ENCODE peak calls at places on chromosomes 1 and 21, in ten cellular contexts. One of them, this sample, is unnamed.

GRCh38 chr1:113153116-113153803 is 80.3 kb downstream of the LRIG2 start:
- DNase-seq in SK-N-DZ: no peak
- DNase-seq in NT2/D1: no peak
- DNase-seq in heart left ventricle: no peak
- DNase-seq in tibial nerve: no peak
- DNase-seq in activated T-helper 1 cell treated with anti-CD3 and anti-CD28 coated beads, Interleukin-2, amount 50 U/mL, for 16 hours: no peak
- DNase-seq in GM12891: no peak
- DNase-seq in iris pigment epithelial cell: no peak
- DNase-seq in iPS-NIHi11: no peak
- DNase-seq in fibroblast of the aortic adventitia: peak
- DNase-seq in this sample: no peak

GRCh38 chr1:29123871-29124365 is at the start of gene TMEM200B:
- DNase-seq in GM12891: no peak
- DNase-seq in SK-N-DZ: no peak
- DNase-seq in iPS-NIHi11: peak
- DNase-seq in NT2/D1: no peak
- DNase-seq in iris pigment epithelial cell: no peak
- DNase-seq in tibial nerve: no peak
- DNase-seq in fibroblast of the aortic adventitia: no peak
- DNase-seq in heart left ventricle: peak
- DNase-seq in activated T-helper 1 cell treated with anti-CD3 and anti-CD28 coated beads, Interleukin-2, amount 50 U/mL, for 16 hours: no peak
- DNase-seq in this sample: no peak

GRCh38 chr1:229781453-229781852 is 155.4 kb downstream of the URB2 start:
- DNase-seq in fibroblast of the aortic adventitia: no peak
- DNase-seq in NT2/D1: no peak
- DNase-seq in tibial nerve: no peak
- DNase-seq in activated T-helper 1 cell treated with anti-CD3 and anti-CD28 coated beads, Interleukin-2, amount 50 U/mL, for 16 hours: no peak
- DNase-seq in iPS-NIHi11: peak
- DNase-seq in iris pigment epithelial cell: no peak
- DNase-seq in heart left ventricle: no peak
- DNase-seq in SK-N-DZ: no peak
- DNase-seq in GM12891: no peak
- DNase-seq in this sample: no peak

GRCh38 chr21:40793057-40793456 is 53.9 kb downstream of the DSCAM start:
- DNase-seq in tibial nerve: no peak
- DNase-seq in heart left ventricle: no peak
- DNase-seq in fibroblast of the aortic adventitia: no peak
- DNase-seq in iPS-NIHi11: no peak
- DNase-seq in GM12891: no peak
- DNase-seq in NT2/D1: no peak
- DNase-seq in iris pigment epithelial cell: no peak
- DNase-seq in SK-N-DZ: no peak
- DNase-seq in activated T-helper 1 cell treated with anti-CD3 and anti-CD28 coated beads, Interleukin-2, amount 50 U/mL, for 16 hours: no peak
- DNase-seq in this sample: no peak

GRCh38 chr1:212225871-212226302 is 59.3 kb upstream of the PPP2R5A start:
- DNase-seq in iPS-NIHi11: no peak
- DNase-seq in iris pigment epithelial cell: no peak
- DNase-seq in SK-N-DZ: no peak
- DNase-seq in tibial nerve: no peak
- DNase-seq in heart left ventricle: no peak
- DNase-seq in GM12891: no peak
- DNase-seq in fibroblast of the aortic adventitia: no peak
- DNase-seq in NT2/D1: no peak
- DNase-seq in activated T-helper 1 cell treated with anti-CD3 and anti-CD28 coated beads, Interleukin-2, amount 50 U/mL, for 16 hours: no peak
- DNase-seq in this sample: no peak

GRCh38 chr1:239303289-239303688 is 83.1 kb upstream of the CHRM3 start:
- DNase-seq in iPS-NIHi11: no peak
- DNase-seq in SK-N-DZ: no peak
- DNase-seq in fibroblast of the aortic adventitia: no peak
- DNase-seq in activated T-helper 1 cell treated with anti-CD3 and anti-CD28 coated beads, Interleukin-2, amount 50 U/mL, for 16 hours: no peak
- DNase-seq in GM12891: no peak
- DNase-seq in heart left ventricle: no peak
- DNase-seq in NT2/D1: no peak
- DNase-seq in iris pigment epithelial cell: no peak
- DNase-seq in tibial nerve: no peak
- DNase-seq in this sample: no peak

GRCh38 chr1:179366093-179366800 is 476 bp downstream of the AXDND1 start:
- DNase-seq in tibial nerve: no peak
- DNase-seq in fibroblast of the aortic adventitia: no peak
- DNase-seq in SK-N-DZ: no peak
- DNase-seq in GM12891: no peak
- DNase-seq in activated T-helper 1 cell treated with anti-CD3 and anti-CD28 coated beads, Interleukin-2, amount 50 U/mL, for 16 hours: no peak
- DNase-seq in iris pigment epithelial cell: peak
- DNase-seq in heart left ventricle: no peak
- DNase-seq in iPS-NIHi11: no peak
- DNase-seq in NT2/D1: peak
- DNase-seq in this sample: peak

GRCh38 chr1:85328713-85329376 is 52.4 kb upstream of the BCL10 start:
- DNase-seq in iPS-NIHi11: peak
- DNase-seq in NT2/D1: peak
- DNase-seq in SK-N-DZ: no peak
- DNase-seq in activated T-helper 1 cell treated with anti-CD3 and anti-CD28 coated beads, Interleukin-2, amount 50 U/mL, for 16 hours: no peak
- DNase-seq in iris pigment epithelial cell: peak
- DNase-seq in tibial nerve: no peak
- DNase-seq in GM12891: no peak
- DNase-seq in fibroblast of the aortic adventitia: peak
- DNase-seq in heart left ventricle: no peak
- DNase-seq in this sample: no peak

GRCh38 chr1:65006806-65007205 is 40.5 kb upstream of the JAK1 start:
- DNase-seq in GM12891: no peak
- DNase-seq in fibroblast of the aortic adventitia: peak
- DNase-seq in iris pigment epithelial cell: peak
- DNase-seq in tibial nerve: no peak
- DNase-seq in iPS-NIHi11: no peak
- DNase-seq in heart left ventricle: no peak
- DNase-seq in SK-N-DZ: no peak
- DNase-seq in NT2/D1: no peak
- DNase-seq in activated T-helper 1 cell treated with anti-CD3 and anti-CD28 coated beads, Interleukin-2, amount 50 U/mL, for 16 hours: no peak
- DNase-seq in this sample: no peak

GRCh38 chr1:43880604-43881003 is 53.0 kb upstream of the ARTN start:
- DNase-seq in iris pigment epithelial cell: no peak
- DNase-seq in GM12891: no peak
- DNase-seq in tibial nerve: no peak
- DNase-seq in activated T-helper 1 cell treated with anti-CD3 and anti-CD28 coated beads, Interleukin-2, amount 50 U/mL, for 16 hours: no peak
- DNase-seq in SK-N-DZ: no peak
- DNase-seq in NT2/D1: no peak
- DNase-seq in iPS-NIHi11: no peak
- DNase-seq in fibroblast of the aortic adventitia: no peak
- DNase-seq in heart left ventricle: no peak
- DNase-seq in this sample: no peak

GRCh38 chr1:12448746-12449177 is 169.2 kb downstream of the DHRS3 start:
- DNase-seq in fibroblast of the aortic adventitia: peak
- DNase-seq in activated T-helper 1 cell treated with anti-CD3 and anti-CD28 coated beads, Interleukin-2, amount 50 U/mL, for 16 hours: no peak
- DNase-seq in iPS-NIHi11: no peak
- DNase-seq in heart left ventricle: no peak
- DNase-seq in NT2/D1: no peak
- DNase-seq in SK-N-DZ: no peak
- DNase-seq in iris pigment epithelial cell: peak
- DNase-seq in GM12891: no peak
- DNase-seq in tibial nerve: peak
- DNase-seq in this sample: no peak

GRCh38 chr1:155085504-155086181 is 7.0 kb downstream of the EFNA3 start:
- DNase-seq in heart left ventricle: no peak
- DNase-seq in tibial nerve: no peak
- DNase-seq in iris pigment epithelial cell: no peak
- DNase-seq in activated T-helper 1 cell treated with anti-CD3 and anti-CD28 coated beads, Interleukin-2, amount 50 U/mL, for 16 hours: peak
- DNase-seq in SK-N-DZ: no peak
- DNase-seq in GM12891: no peak
- DNase-seq in fibroblast of the aortic adventitia: peak
- DNase-seq in iPS-NIHi11: peak
- DNase-seq in NT2/D1: no peak
- DNase-seq in this sample: no peak

GRCh38 chr1:44037154-44037553 is 5.9 kb upstream of the SLC6A9 start:
- DNase-seq in iPS-NIHi11: no peak
- DNase-seq in fibroblast of the aortic adventitia: no peak
- DNase-seq in GM12891: no peak
- DNase-seq in SK-N-DZ: no peak
- DNase-seq in iris pigment epithelial cell: no peak
- DNase-seq in activated T-helper 1 cell treated with anti-CD3 and anti-CD28 coated beads, Interleukin-2, amount 50 U/mL, for 16 hours: no peak
- DNase-seq in NT2/D1: no peak
- DNase-seq in tibial nerve: no peak
- DNase-seq in heart left ventricle: no peak
- DNase-seq in this sample: no peak

GRCh38 chr21:41562101-41563000 is 54.4 kb upstream of the TMPRSS2 start:
- DNase-seq in GM12891: no peak
- DNase-seq in heart left ventricle: no peak
- DNase-seq in fibroblast of the aortic adventitia: no peak
- DNase-seq in iPS-NIHi11: no peak
- DNase-seq in SK-N-DZ: no peak
- DNase-seq in NT2/D1: no peak
- DNase-seq in iris pigment epithelial cell: no peak
- DNase-seq in activated T-helper 1 cell treated with anti-CD3 and anti-CD28 coated beads, Interleukin-2, amount 50 U/mL, for 16 hours: no peak
- DNase-seq in tibial nerve: peak
- DNase-seq in this sample: no peak

GRCh38 chr1:35650416-35650815 is 9.1 kb upstream of the PSMB2 start:
- DNase-seq in fibroblast of the aortic adventitia: no peak
- DNase-seq in heart left ventricle: no peak
- DNase-seq in GM12891: no peak
- DNase-seq in iris pigment epithelial cell: no peak
- DNase-seq in SK-N-DZ: no peak
- DNase-seq in tibial nerve: no peak
- DNase-seq in iPS-NIHi11: no peak
- DNase-seq in activated T-helper 1 cell treated with anti-CD3 and anti-CD28 coated beads, Interleukin-2, amount 50 U/mL, for 16 hours: no peak
- DNase-seq in NT2/D1: no peak
- DNase-seq in this sample: no peak

GRCh38 chr1:11337536-11338350 is 64.7 kb downstream of the UBIAD1 start:
- DNase-seq in GM12891: peak
- DNase-seq in NT2/D1: no peak
- DNase-seq in activated T-helper 1 cell treated with anti-CD3 and anti-CD28 coated beads, Interleukin-2, amount 50 U/mL, for 16 hours: peak
- DNase-seq in iPS-NIHi11: peak
- DNase-seq in tibial nerve: no peak
- DNase-seq in SK-N-DZ: peak
- DNase-seq in fibroblast of the aortic adventitia: peak
- DNase-seq in heart left ventricle: peak
- DNase-seq in iris pigment epithelial cell: peak
- DNase-seq in this sample: peak